ENCODE peak calls at places on chromosome 21, in six cellular contexts. R, I, O, N, Z and M are unnamed samples.

GRCh38 chr21:37863842-37864241 is 52.4 kb downstream of the KCNJ6 start:
- DNase-seq in O (no peak), N (no peak), I (peak), Z (peak), R (no peak), M (no peak)

GRCh38 chr21:20999567-21000169 is 1.5 kb downstream of the NCAM2 start:
- DNase-seq in N (peak), R (no peak), I (peak), O (peak), Z (peak), M (peak)

GRCh38 chr21:37424987-37425386 is 58.4 kb downstream of the DYRK1A start:
- DNase-seq in N (peak), I (no peak), Z (no peak), O (no peak), R (no peak), M (no peak)

GRCh38 chr21:28636988-28637691 is 355.5 kb downstream of the LTN1 start:
- DNase-seq in R (no peak), Z (peak), N (peak), O (peak), I (peak), M (peak)

GRCh38 chr21:26798856-26799751 is 46.1 kb downstream of the ADAMTS1 start:
- DNase-seq in Z (peak), I (no peak), N (no peak), R (no peak), O (no peak), M (peak)

GRCh38 chr21:27329255-27329851 is 362.5 kb upstream of the ADAMTS5 start:
- DNase-seq in I (peak), Z (peak), R (no peak), O (no peak), N (no peak), M (peak)

GRCh38 chr21:34367320-34367935 is 3.6 kb downstream of the KCNE2 start:
- DNase-seq in N (peak), O (peak), I (peak), R (no peak), Z (peak), M (peak)

GRCh38 chr21:38798481-38798882 is 7.2 kb upstream of the ETS2 start:
- DNase-seq in R (no peak), O (peak), I (peak), N (no peak), Z (no peak), M (no peak)

GRCh38 chr21:38439957-38440356 is 58.3 kb downstream of the ERG start:
- DNase-seq in Z (no peak), R (no peak), O (no peak), N (no peak), I (peak), M (no peak)

GRCh38 chr21:27033467-27033866 is 66.6 kb upstream of the ADAMTS5 start:
- DNase-seq in N (no peak), I (no peak), R (no peak), Z (no peak), O (no peak), M (no peak)

GRCh38 chr21:27570306-27570868 is 603.5 kb upstream of the ADAMTS5 start:
- DNase-seq in I (peak), N (peak), Z (peak), O (peak), R (no peak), M (peak)

GRCh38 chr21:31698461-31698860 is 33.5 kb downstream of the SCAF4 start:
- DNase-seq in R (no peak), Z (no peak), N (no peak), I (no peak), O (no peak), M (no peak)

GRCh38 chr21:44337941-44338895 is 972 bp downstream of the CFAP410 start:
- DNase-seq in Z (peak), O (peak), I (peak), R (no peak), N (peak), M (peak)

GRCh38 chr21:45877821-45878469 is 103.6 kb upstream of the COL6A1 start:
- DNase-seq in N (no peak), I (peak), R (no peak), O (no peak), Z (no peak), M (no peak)

GRCh38 chr21:45877160-45877438 is 104.5 kb upstream of the COL6A1 start:
- DNase-seq in R (no peak), I (no peak), Z (no peak), O (no peak), N (no peak), M (no peak)

GRCh38 chr21:45882641-45883040 is 98.9 kb upstream of the COL6A1 start:
- DNase-seq in O (no peak), R (no peak), N (no peak), I (no peak), Z (no peak), M (no peak)

GRCh38 chr21:45883090-45883489 is 98.5 kb upstream of the COL6A1 start:
- DNase-seq in O (no peak), R (no peak), I (no peak), Z (no peak), N (no peak), M (no peak)

DNA sequence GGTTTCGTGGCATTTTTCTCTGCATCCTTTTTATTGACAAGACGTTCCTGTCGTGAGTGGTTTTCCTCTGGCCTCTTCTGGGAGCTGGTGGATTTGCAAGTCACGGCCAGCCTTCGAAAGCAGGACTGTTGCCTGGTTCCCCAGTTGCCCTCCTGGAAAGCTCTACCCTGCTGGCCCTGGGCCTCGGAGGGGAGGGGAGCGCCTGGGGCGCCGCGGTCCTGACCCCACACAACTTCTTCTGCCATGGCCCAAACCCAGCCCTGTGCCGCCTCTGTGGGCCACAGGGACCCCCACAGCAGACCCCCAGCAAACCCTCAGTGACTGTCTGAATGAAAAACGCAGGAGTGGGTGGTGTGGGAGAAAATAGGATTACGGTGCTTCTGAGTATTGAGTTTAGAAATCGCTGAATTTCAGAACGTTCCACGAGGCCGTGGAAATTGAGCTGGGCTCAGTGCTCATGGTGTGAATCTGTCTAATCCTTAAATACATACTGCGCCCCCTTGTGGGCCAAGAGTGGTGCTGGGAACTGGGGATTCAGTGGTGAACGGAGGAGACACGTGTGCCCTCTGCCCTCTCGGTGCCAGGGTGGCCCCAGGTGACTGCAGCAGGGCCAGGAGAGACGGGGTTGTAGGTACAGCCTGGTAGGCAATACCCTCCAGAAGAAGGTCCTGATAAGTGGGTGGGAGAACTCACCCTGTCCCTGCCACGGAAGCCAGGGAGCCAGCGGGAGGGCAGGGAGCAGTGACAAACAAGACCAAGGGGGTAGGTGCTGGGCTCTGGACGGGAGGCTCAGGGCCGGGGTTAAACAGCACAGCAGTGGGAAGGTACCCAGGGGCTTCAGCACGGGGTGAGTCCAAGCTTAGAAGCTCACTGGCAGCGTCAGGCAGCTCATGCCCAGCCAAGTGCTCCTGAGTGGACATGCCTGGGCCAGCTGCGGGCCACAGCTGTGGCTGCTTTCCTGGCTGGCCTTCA is 101.2 kb upstream of the COL6A1 start:
- DNase-seq in N (peak), I (peak), Z (peak), O (peak), R (no peak), M (peak)
- TF ChIP-seq CTCF in N (peak), I (peak), Z (peak), O (peak), R (peak), M (peak)

GRCh38 chr21:16419188-16419874 is 689.5 kb downstream of the USP25 start:
- DNase-seq in I (peak), R (no peak), Z (peak), O (peak), N (peak), M (peak)
- H3K4me3 ChIP-seq in I (peak), R (peak), Z (no peak), O (peak), N (peak), M (peak)

GRCh38 chr21:42234464-42235241 is 15.7 kb downstream of the ABCG1 start:
- DNase-seq in N (peak), I (peak), Z (peak), R (no peak), O (peak), M (peak)

GRCh38 chr21:42234026-42234425 is 15.1 kb downstream of the ABCG1 start:
- DNase-seq in I (no peak), O (no peak), R (no peak), N (no peak), Z (no peak), M (no peak)

GRCh38 chr21:42232176-42232825 is 13.4 kb downstream of the ABCG1 start:
- DNase-seq in N (no peak), R (no peak), I (no peak), Z (no peak), O (no peak), M (no peak)

GRCh38 chr21:42231761-42232160 is 12.8 kb downstream of the ABCG1 start:
- DNase-seq in Z (no peak), O (no peak), I (no peak), R (no peak), N (no peak), M (no peak)

GRCh38 chr21:42233067-42233981 is 14.4 kb downstream of the ABCG1 start:
- DNase-seq in I (peak), N (peak), Z (peak), R (no peak), O (no peak), M (peak)
- TF ChIP-seq CTCF in I (peak), N (peak), Z (peak), R (no peak), O (no peak), M (no peak)

DNA sequence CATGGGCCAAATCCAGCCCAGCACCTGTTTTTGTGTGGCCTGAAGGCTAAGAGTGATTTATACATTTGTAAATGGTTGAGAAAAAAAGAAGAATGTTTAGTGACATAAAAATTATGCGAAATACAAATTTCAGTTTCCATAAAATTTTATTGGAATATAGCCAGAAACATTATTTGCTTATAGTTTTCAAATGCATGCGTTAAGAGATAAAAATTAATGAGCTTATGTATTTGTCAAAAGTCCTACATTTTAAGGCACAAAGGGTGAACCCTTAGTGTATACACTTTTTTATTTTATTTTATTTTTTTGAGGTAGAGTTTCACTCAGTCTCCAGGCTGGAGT is 2.1 kb downstream of the MORC3 start:
- DNase-seq in O (no peak), R (no peak), I (no peak), N (no peak), Z (no peak), M (no peak)
- H3K4me3 ChIP-seq in O (peak), R (peak), I (no peak), N (peak), Z (peak), M (peak)